ENCODE peak calls at places on chromosomes 7 and 10, in seven cellular contexts. M is stimulated activated CD4-positive, alpha-beta T cell treated with anti-CD3 and anti-CD28 coated beads, Interleukin-4, amount 100 ng/mL, for 4 hours; A is AG09309; N is kidney epithelial cell; B is HFFc6; K is coronary artery; S is WTC11. H is an unnamed sample.

GRCh38 chr10:111034598-111035310 is 42.1 kb upstream of the ADRA2A start:
- DNase-seq in K (no peak), S (no peak), M (no peak), B (peak; percentile 17), N (no peak), A (no peak), H (peak; percentile 68)

GRCh38 chr7:102436123-102436522 is 2.7 kb downstream of the ORAI2 start:
- DNase-seq in M (no peak), N (no peak), B (no peak), K (no peak), S (no peak), A (no peak), H (no peak)

GRCh38 chr7:137882261-137882668 is 35.5 kb upstream of the DGKI start:
- DNase-seq in K (no peak), S (no peak), A (peak; percentile 98), B (peak; percentile 100), N (peak; percentile 94), M (no peak), H (peak; percentile 100)

GRCh38 chr10:114179148-114179547 is at the start of gene TDRD1:
- DNase-seq in N (no peak), A (no peak), K (no peak), S (peak; percentile 47), B (no peak), M (no peak), H (no peak)

GRCh38 chr10:68156373-68157185 is 47.3 kb downstream of the MYPN start:
- DNase-seq in N (no peak), A (no peak), S (peak; percentile 62), K (no peak), M (peak; percentile 49), B (peak; percentile 61), H (peak; percentile 33)

GRCh38 chr10:58734116-58734515 is 221.4 kb downstream of the BICC1 start:
- DNase-seq in K (no peak), M (no peak), S (no peak), A (peak; percentile 54), B (peak; percentile 62), N (no peak), H (no peak)

GRCh38 chr10:124798364-124798763 is 3.3 kb upstream of the ABRAXAS2 start:
- DNase-seq in M (no peak), B (no peak), S (no peak), A (no peak), K (no peak), N (no peak), H (no peak)

GRCh38 chr10:55631071-55631654 is 729.9 kb downstream of the ZWINT start:
- DNase-seq in A (no peak), B (no peak), M (no peak), K (no peak), S (peak; percentile 87), N (no peak), H (no peak)